ENCODE peak calls at places on chromosome 2, in four cellular contexts. D is WTC11, P is H54, H is activated T-cell treated with anti-CD3 and anti-CD28 coated beads for 1 hour. X is an unnamed sample.
A peak's percentile ranks its signal among the peaks of the same experiment; 100 is the strongest.

GRCh38 chr2:230130668-230131364 is 62.1 kb upstream of the SLC16A14 start:
- DNase-seq in D (no peak), P (peak; percentile 67), H (no peak), X (peak; percentile 36)

GRCh38 chr2:56204556-56204955 is 20.8 kb downstream of the CCDC85A start:
- DNase-seq in D (no peak), P (no peak), H (no peak), X (no peak)

GRCh38 chr2:224638338-224638823 is 53.2 kb upstream of the CUL3 start:
- DNase-seq in P (no peak), H (no peak), D (no peak), X (no peak)

GRCh38 chr2:170122883-170123547 is 54.9 kb upstream of the MYO3B start:
- DNase-seq in H (no peak), D (no peak), P (peak; percentile 20), X (no peak)

GRCh38 chr2:60460577-60461420 is 92.7 kb downstream of the BCL11A start:
- DNase-seq in P (no peak), D (no peak), H (no peak), X (no peak)

GRCh38 chr2:20291106-20291564 is 59.5 kb downstream of the PUM2 start:
- DNase-seq in D (peak; percentile 62), P (peak; percentile 57), H (no peak), X (peak; percentile 73)

GRCh38 chr2:208033701-208034502 is 8.6 kb upstream of the PLEKHM3 start:
- DNase-seq in D (peak; percentile 61), H (peak; percentile 4), P (no peak), X (peak; percentile 13)

GRCh38 chr2:233967163-233967562 is 50.0 kb downstream of the TRPM8 start:
- DNase-seq in P (no peak), D (no peak), H (no peak), X (peak; percentile 64)

GRCh38 chr2:199850718-199851498 is at the start of gene FTCDNL1:
- DNase-seq in D (peak; percentile 69), H (peak; percentile 44), P (peak; percentile 66), X (peak; percentile 74)

GRCh38 chr2:222864296-222864695 is 3.5 kb downstream of the ACSL3 start:
- DNase-seq in H (no peak), D (peak; percentile 12), P (peak; percentile 36), X (peak; percentile 66)